ENCODE peak calls at places on chromosomes 16 and 17, in four cellular contexts. S, H, G and A are unnamed samples.

GRCh38 chr17:73340093-73340596 is 28.3 kb upstream of the CDC42EP4 start:
- DNase-seq in G (no peak), S (peak; percentile 56), H (no peak), A (no peak)

GRCh38 chr17:37338847-37339246 is 36.9 kb upstream of the C17orf78 start:
- DNase-seq in H (no peak), G (no peak), S (no peak), A (no peak)

GRCh38 chr17:8954339-8954738 is 11.2 kb downstream of the PIK3R5 start:
- DNase-seq in G (peak; percentile 90), H (peak; percentile 71), S (peak; percentile 89), A (peak; percentile 79)

GRCh38 chr17:17790673-17791464 is 45.9 kb downstream of the SREBF1 start:
- DNase-seq in S (no peak), G (no peak), H (no peak), A (no peak)

GRCh38 chr17:4877089-4877488 is 22.2 kb upstream of the C17orf107 start:
- DNase-seq in H (no peak), S (no peak), G (no peak), A (no peak)

GRCh38 chr17:80242505-80242904 is 18.1 kb upstream of the RNF213 start:
- DNase-seq in S (no peak), H (no peak), G (no peak), A (no peak)

GRCh38 chr17:7466644-7467341 is 12.6 kb downstream of the ZBTB4 start:
- DNase-seq in S (peak; percentile 73), G (no peak), H (peak; percentile 78), A (no peak)

GRCh38 chr16:73993878-73994277 is 302.7 kb upstream of the PSMD7 start:
- DNase-seq in G (no peak), S (no peak), H (no peak), A (no peak)

GRCh38 chr17:8068736-8069586 is 18.6 kb downstream of the ALOX12B start:
- DNase-seq in G (no peak), S (peak; percentile 69), H (no peak), A (no peak)

GRCh38 chr17:82153745-82154375 is 55.8 kb upstream of the FASN start:
- DNase-seq in S (peak; percentile 82), H (peak; percentile 89), G (peak; percentile 82), A (peak; percentile 73)

GRCh38 chr17:82871056-82871775 is 31.4 kb upstream of the ZNF750 start:
- DNase-seq in S (no peak), G (no peak), H (no peak), A (no peak)

GRCh38 chr17:14926526-14927122 is 338.5 kb downstream of the PMP22 start:
- DNase-seq in S (no peak), H (peak; percentile 59), G (peak; percentile 36), A (peak; percentile 18)

GRCh38 chr16:55372792-55373488 is 48.9 kb downstream of the IRX6 start:
- DNase-seq in G (no peak), S (no peak), H (no peak), A (no peak)

GRCh38 chr16:67084345-67085028 is 25.3 kb upstream of the PHAF1 start:
- DNase-seq in S (no peak), H (no peak), G (no peak), A (no peak)

GRCh38 chr16:22624038-22624656 is 113.5 kb downstream of the NPIPB5 start:
- DNase-seq in S (no peak), G (no peak), H (no peak), A (no peak)

GRCh38 chr17:63476857-63477470 is at the start of gene ACE:
- DNase-seq in H (no peak), G (peak; percentile 45), S (no peak), A (no peak)

GRCh38 chr16:83318390-83318789 is 489.4 kb upstream of the HSBP1 start:
- DNase-seq in H (no peak), G (no peak), S (no peak), A (no peak)

GRCh38 chr17:75724016-75725003 is 3.1 kb downstream of the ITGB4 start:
- DNase-seq in S (no peak), H (no peak), G (no peak), A (no peak)

GRCh38 chr16:65386707-65387106 is 264.8 kb upstream of the CDH11 start:
- DNase-seq in G (no peak), S (no peak), H (no peak), A (no peak)

GRCh38 chr16:80804451-80805383 is at the start of gene CDYL2:
- DNase-seq in G (peak; percentile 21), H (peak; percentile 73), S (peak; percentile 49), A (no peak)

GRCh38 chr17:50828508-50829170 is 6.7 kb upstream of the WFIKKN2 start:
- DNase-seq in H (no peak), S (no peak), G (no peak), A (no peak)

GRCh38 chr17:76382803-76383644 is 1.4 kb upstream of the SPHK1 start:
- DNase-seq in S (peak; percentile 72), G (peak; percentile 56), H (no peak), A (no peak)

GRCh38 chr16:17404903-17405691 is 65.7 kb downstream of the XYLT1 start:
- DNase-seq in H (no peak), G (no peak), S (peak; percentile 51), A (no peak)

GRCh38 chr17:9982159-9982558 is 77.1 kb upstream of the RCVRN start:
- DNase-seq in S (no peak), G (no peak), H (no peak), A (no peak)

GRCh38 chr16:8725513-8726178 is 51.2 kb downstream of the ABAT start:
- DNase-seq in H (no peak), S (no peak), G (no peak), A (no peak)

GRCh38 chr16:89909777-89910716 is 8.6 kb upstream of the MC1R start:
- DNase-seq in S (peak; percentile 74), H (peak; percentile 66), G (peak; percentile 72), A (peak; percentile 58)

GRCh38 chr16:11833951-11834695 is 17.2 kb downstream of the RSL1D1 start:
- DNase-seq in G (no peak), H (no peak), S (no peak), A (no peak)

GRCh38 chr17:52159810-52160578 is 1.5 kb upstream of the CA10 start:
- DNase-seq in G (no peak), S (no peak), H (no peak), A (no peak)

GRCh38 chr17:66542183-66542966 is 240.0 kb downstream of the PRKCA start:
- DNase-seq in G (no peak), H (no peak), S (no peak), A (no peak)

GRCh38 chr16:2709588-2709984 is 10.4 kb downstream of the PRSS27 start:
- DNase-seq in S (no peak), H (no peak), G (no peak), A (no peak)

GRCh38 chr17:50218071-50218759 is 16.8 kb upstream of the COL1A1 start:
- DNase-seq in S (no peak), H (no peak), G (no peak), A (no peak)

GRCh38 chr16:4915226-4915761 is 21.7 kb downstream of the PPL start:
- DNase-seq in G (no peak), S (no peak), H (no peak), A (no peak)

GRCh38 chr17:6241996-6242395 is 171.8 kb downstream of the WSCD1 start:
- DNase-seq in H (no peak), G (no peak), S (no peak), A (no peak)

GRCh38 chr17:29251969-29252866 is 5.6 kb downstream of the CRYBA1 start:
- DNase-seq in G (no peak), H (no peak), S (no peak), A (no peak)

GRCh38 chr17:29178750-29179231 is 1.4 kb downstream of the MYO18A start:
- DNase-seq in S (peak; percentile 37), H (no peak), G (no peak), A (no peak)

GRCh38 chr16:84985079-84986065 is 26.0 kb downstream of the ZDHHC7 start:
- DNase-seq in G (no peak), S (no peak), H (no peak), A (no peak)

GRCh38 chr17:16328997-16329396 is 24.3 kb downstream of the CENPV start:
- DNase-seq in S (no peak), H (no peak), G (no peak), A (no peak)
- TF ChIP-seq CTCF in S (no peak), H (no peak), G (no peak), A (no peak)

GRCh38 chr17:43170766-43171681 is at the start of gene NBR1:
- DNase-seq in S (peak; percentile 95), G (peak; percentile 97), H (peak; percentile 97), A (peak; percentile 94)
- TF ChIP-seq CTCF in S (no peak), G (no peak), H (no peak), A (no peak)

GRCh38 chr17:38577645-38578173 is 28.0 kb downstream of the SRCIN1 start:
- DNase-seq in H (no peak), S (no peak), G (no peak), A (no peak)

GRCh38 chr17:38578229-38578628 is 27.5 kb downstream of the SRCIN1 start:
- DNase-seq in S (no peak), H (no peak), G (no peak), A (no peak)

GRCh38 chr17:38578641-38579480 is 26.9 kb downstream of the SRCIN1 start:
- DNase-seq in G (no peak), S (no peak), H (no peak), A (no peak)

GRCh38 chr17:38582069-38582468 is 23.7 kb downstream of the SRCIN1 start:
- DNase-seq in H (no peak), S (no peak), G (no peak), A (no peak)

DNA sequence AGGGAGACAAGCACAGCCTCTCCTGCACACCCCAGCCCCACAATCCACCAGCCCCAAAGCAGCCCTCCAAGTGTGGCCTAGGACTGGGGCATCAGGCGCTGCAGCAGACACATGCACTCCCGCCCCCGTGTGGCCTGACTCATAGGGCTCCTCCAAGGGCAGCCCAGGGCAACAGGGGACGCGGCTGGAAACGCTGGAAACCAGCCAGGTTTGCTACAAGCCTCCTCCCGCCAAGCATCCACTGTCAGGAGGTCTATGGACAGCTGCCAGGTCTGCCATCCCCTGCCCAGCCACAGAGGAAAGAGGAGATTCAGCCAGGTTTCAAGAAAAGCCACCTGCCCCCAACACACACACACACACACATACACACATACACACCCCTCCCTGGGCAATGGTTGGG is 25.8 kb downstream of the SRCIN1 start:
- DNase-seq in G (no peak), S (no peak), H (no peak), A (no peak)
- TF ChIP-seq CTCF in G (no peak), S (no peak), H (no peak), A (no peak)

DNA sequence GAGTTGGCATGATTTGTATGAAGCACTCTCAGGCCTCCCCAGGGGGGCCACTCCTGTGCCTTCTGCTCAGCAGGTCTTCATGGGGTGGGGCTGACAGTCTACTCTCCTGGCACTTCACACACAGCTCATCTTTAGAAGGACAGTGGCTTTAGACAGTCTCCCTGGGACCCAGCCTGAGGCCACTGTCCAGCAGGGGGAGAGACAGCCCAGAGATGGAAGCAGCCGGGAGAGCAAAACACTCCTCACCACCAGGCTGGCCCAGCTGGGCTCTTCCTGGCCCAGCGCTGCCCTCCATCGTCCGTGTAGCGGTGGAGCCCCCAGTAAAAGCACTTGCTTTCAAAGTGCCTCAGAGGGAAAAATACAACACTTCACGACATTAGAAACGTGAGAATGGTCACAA is 62.0 kb upstream of the CRHR1 start:
- DNase-seq in H (no peak), S (no peak), G (no peak), A (no peak)
- TF ChIP-seq CTCF in H (no peak), S (no peak), G (no peak), A (no peak)